ENCODE peak calls at places on chromosome 4, in four cellular contexts. H, K, N and B are unnamed samples.

GRCh38 chr4:52199574-52200338 is 148.7 kb downstream of the SPATA18 start:
- DNase-seq in H (no peak), K (no peak), N (no peak), B (no peak)

GRCh38 chr4:5510506-5510905 is 197.9 kb downstream of the EVC2 start:
- DNase-seq in H (no peak), K (no peak), N (no peak), B (no peak)

GRCh38 chr4:20288047-20288650 is 36.4 kb downstream of the SLIT2 start:
- DNase-seq in H (no peak), K (no peak), N (no peak), B (no peak)

GRCh38 chr4:89836031-89836777 is 757 bp downstream of the SNCA start:
- DNase-seq in H (peak), K (no peak), N (no peak), B (peak)

GRCh38 chr4:164856396-164856795 is 20.6 kb upstream of the APELA start:
- DNase-seq in H (no peak), K (no peak), N (no peak), B (no peak)

GRCh38 chr4:48379587-48380140 is 38.3 kb downstream of the SLAIN2 start:
- DNase-seq in H (no peak), K (no peak), N (no peak), B (no peak)

GRCh38 chr4:8774071-8774470 is 97.6 kb downstream of the HMX1 start:
- DNase-seq in H (no peak), K (no peak), N (no peak), B (no peak)

GRCh38 chr4:30744957-30745640 is 24.9 kb downstream of the PCDH7 start:
- DNase-seq in H (no peak), K (no peak), N (no peak), B (no peak)

GRCh38 chr4:7348946-7349900 is 85.5 kb downstream of the PSAPL1 start:
- DNase-seq in H (no peak), K (no peak), N (no peak), B (no peak)

GRCh38 chr4:122576261-122577188 is 44.3 kb downstream of the IL21 start:
- DNase-seq in H (peak), K (no peak), N (no peak), B (peak)

GRCh38 chr4:43337707-43338106 is 445.2 kb downstream of the GRXCR1 start:
- DNase-seq in H (no peak), K (no peak), N (no peak), B (no peak)

GRCh38 chr4:182975806-182976205 is 58.6 kb upstream of the DCTD start:
- DNase-seq in H (no peak), K (no peak), N (no peak), B (peak)

GRCh38 chr4:20248155-20248558 is 3.5 kb upstream of the SLIT2 start:
- DNase-seq in H (no peak), K (no peak), N (no peak), B (peak)

GRCh38 chr4:91592125-91592524 is 711.6 kb upstream of the GRID2 start:
- DNase-seq in H (no peak), K (no peak), N (no peak), B (no peak)

GRCh38 chr4:101418055-101418454 is 70.7 kb upstream of the PPP3CA start:
- DNase-seq in H (no peak), K (no peak), N (no peak), B (peak)

GRCh38 chr4:123869517-123870282 is 473.1 kb downstream of the SPRY1 start:
- DNase-seq in H (no peak), K (no peak), N (no peak), B (no peak)

GRCh38 chr4:4606321-4606720 is 64.5 kb upstream of the STX18 start:
- DNase-seq in H (no peak), K (no peak), N (no peak), B (no peak)

GRCh38 chr4:141248029-141248428 is 27.3 kb downstream of the ZNF330 start:
- DNase-seq in H (no peak), K (no peak), N (no peak), B (no peak)

GRCh38 chr4:53575552-53575951 is 15.7 kb downstream of the LNX1 start:
- DNase-seq in H (no peak), K (no peak), N (no peak), B (no peak)

GRCh38 chr4:5165419-5166369 is 114.4 kb downstream of the STK32B start:
- DNase-seq in H (no peak), K (no peak), N (no peak), B (no peak)

GRCh38 chr4:39576268-39576667 is 49.0 kb upstream of the UGDH start:
- DNase-seq in H (no peak), K (no peak), N (no peak), B (peak)

GRCh38 chr4:1471443-1472147 is 65.4 kb upstream of the NKX1-1 start:
- DNase-seq in H (no peak), K (no peak), N (no peak), B (no peak)

GRCh38 chr4:122151982-122152698 is at the start of gene BLTP1:
- DNase-seq in H (peak), K (peak), N (peak), B (peak)

GRCh38 chr4:7420661-7421040 is 14.1 kb downstream of the PSAPL1 start:
- DNase-seq in H (no peak), K (no peak), N (peak), B (no peak)

GRCh38 chr4:61041527-61041926 is 158.6 kb upstream of the ADGRL3 start:
- DNase-seq in H (no peak), K (no peak), N (no peak), B (no peak)

GRCh38 chr4:96102541-96103018 is 262.7 kb downstream of the PDHA2 start:
- DNase-seq in H (no peak), K (no peak), N (no peak), B (no peak)

GRCh38 chr4:110418641-110419040 is 57.3 kb upstream of the ENPEP start:
- DNase-seq in H (no peak), K (no peak), N (no peak), B (no peak)

GRCh38 chr4:112968456-112969159 is 80.8 kb upstream of the ANK2 start:
- DNase-seq in H (no peak), K (no peak), N (no peak), B (no peak)

GRCh38 chr4:123631699-123632098 is 235.1 kb downstream of the SPRY1 start:
- DNase-seq in H (no peak), K (no peak), N (no peak), B (no peak)

GRCh38 chr4:146567396-146567795 is 45.7 kb upstream of the SLC10A7 start:
- DNase-seq in H (no peak), K (no peak), N (no peak), B (no peak)

GRCh38 chr4:84672177-84672576 is 89.2 kb downstream of the CDS1 start:
- DNase-seq in H (no peak), K (no peak), N (no peak), B (no peak)

GRCh38 chr4:14410469-14410868 is 591.8 kb upstream of the CPEB2 start:
- DNase-seq in H (no peak), K (no peak), N (no peak), B (no peak)

GRCh38 chr4:40788338-40788737 is 38.6 kb downstream of the NSUN7 start:
- DNase-seq in H (no peak), K (no peak), N (no peak), B (no peak)

GRCh38 chr4:138650917-138651564 is 364.5 kb upstream of the NOCT start:
- DNase-seq in H (no peak), K (no peak), N (no peak), B (no peak)

GRCh38 chr4:26780524-26780923 is 80.1 kb upstream of the STIM2 start:
- DNase-seq in H (peak), K (no peak), N (no peak), B (no peak)

DNA sequence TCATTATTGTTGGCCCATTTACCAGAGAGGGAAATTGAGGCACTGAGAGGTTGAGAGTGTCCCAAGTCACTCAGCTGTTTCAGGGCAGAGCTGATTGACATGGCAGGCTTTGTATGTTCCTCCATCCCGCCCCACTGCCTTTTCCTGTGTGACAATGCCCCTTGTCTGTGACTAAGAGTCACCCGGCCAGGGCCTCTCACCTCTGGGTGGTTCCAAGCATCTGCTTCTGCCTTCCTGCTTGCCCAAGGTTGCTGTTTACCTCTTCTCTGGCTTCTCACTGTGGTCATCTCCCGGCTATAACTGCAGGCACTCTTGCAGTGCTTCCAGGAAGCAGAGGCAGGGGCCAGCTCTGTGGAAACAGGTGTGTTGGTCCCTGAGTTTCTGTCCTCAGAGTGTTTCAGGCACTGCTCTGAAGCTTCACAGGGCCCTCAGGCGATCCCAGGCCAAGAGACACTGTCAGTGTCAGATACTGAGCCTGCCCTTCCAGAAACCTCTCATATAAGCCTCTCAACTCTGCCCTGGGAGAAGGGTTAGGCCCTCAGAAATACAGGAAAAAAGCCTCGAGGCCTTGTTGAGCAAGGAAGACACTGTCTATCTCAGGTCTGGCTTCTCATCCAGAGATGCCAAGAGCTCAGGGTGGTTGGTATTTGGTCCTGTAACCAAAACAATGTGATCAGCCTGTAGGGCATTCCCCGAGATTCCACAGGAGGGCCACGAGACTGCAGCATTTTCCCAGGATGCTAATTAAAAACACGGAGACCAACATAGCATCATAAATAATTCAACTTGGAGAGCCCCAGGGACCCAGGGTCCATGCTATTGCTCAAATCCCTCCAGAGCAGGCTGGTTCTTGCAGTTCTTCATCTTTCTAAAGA is 42.0 kb upstream of the PROM1 start:
- DNase-seq in H (no peak), K (no peak), N (no peak), B (no peak)
- TF ChIP-seq CTCF in H (no peak), K (no peak), N (no peak), B (no peak)

GRCh38 chr4:126106658-126107057 is 791.9 kb downstream of the FAT4 start:
- DNase-seq in H (no peak), K (no peak), N (no peak), B (no peak)
- TF ChIP-seq CTCF in H (no peak), K (no peak), N (no peak), B (peak)

GRCh38 chr4:150280081-150280950 is 202.1 kb downstream of the DCLK2 start:
- DNase-seq in H (no peak), K (no peak), N (no peak), B (no peak)

GRCh38 chr4:150278206-150278605 is 200.0 kb downstream of the DCLK2 start:
- DNase-seq in H (no peak), K (no peak), N (no peak), B (no peak)

GRCh38 chr4:150283689-150284088 is 205.4 kb downstream of the DCLK2 start:
- DNase-seq in H (no peak), K (no peak), N (no peak), B (no peak)

GRCh38 chr4:150286656-150287055 is 208.4 kb downstream of the DCLK2 start:
- DNase-seq in H (no peak), K (no peak), N (no peak), B (no peak)

GRCh38 chr4:150280975-150281374 is 202.7 kb downstream of the DCLK2 start:
- DNase-seq in H (no peak), K (no peak), N (no peak), B (no peak)
- TF ChIP-seq CTCF in H (no peak), K (no peak), N (no peak), B (no peak)

GRCh38 chr4:55543858-55544257 is 2.9 kb downstream of the CLOCK start:
- DNase-seq in H (no peak), K (no peak), N (no peak), B (no peak)
- TF ChIP-seq CTCF in H (no peak), K (no peak), N (no peak), B (peak)

DNA sequence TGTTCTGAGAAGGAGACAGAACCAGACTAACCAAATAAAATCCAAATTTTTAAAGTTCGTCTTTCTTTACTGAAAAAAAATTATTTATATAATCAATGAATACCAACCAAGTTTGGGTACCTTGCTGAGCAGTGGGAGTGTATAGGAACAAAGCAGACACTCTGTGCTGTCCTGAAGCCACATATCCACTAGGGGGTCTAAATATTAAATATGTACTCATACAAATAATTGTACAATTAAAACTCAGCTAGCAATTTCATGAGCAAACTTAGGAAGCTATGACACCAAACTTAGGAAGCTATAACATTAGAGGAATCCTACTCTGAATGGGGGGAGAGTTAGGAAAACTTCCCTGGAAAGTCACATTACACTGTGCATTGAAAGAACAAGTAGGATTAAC is 582.0 kb upstream of the EPHA5 start:
- DNase-seq in H (no peak), K (no peak), N (no peak), B (no peak)
- TF ChIP-seq CTCF in H (no peak), K (no peak), N (no peak), B (no peak)

GRCh38 chr4:154049457-154050181 is 260.7 kb upstream of the SFRP2 start:
- DNase-seq in H (no peak), K (no peak), N (no peak), B (peak)
- TF ChIP-seq CTCF in H (no peak), K (no peak), N (no peak), B (no peak)